ENCODE peak calls at places on chromosomes 3 and 15, in six cellular contexts. N is colonic mucosa, A is cardiac fibroblast, Z is A549, E is adrenal gland, H is OCI-LY7. C is an unnamed sample.

GRCh38 chr15:73941044-73941443 is 14.8 kb downstream of the LOXL1 start:
- DNase-seq in N (no peak), A (peak; percentile 99), Z (no peak), E (no peak), H (no peak), C (no peak)

GRCh38 chr3:10283638-10284037 is 9.1 kb downstream of the GHRL start:
- DNase-seq in N (no peak), A (no peak), Z (no peak), E (peak; percentile 68), H (no peak), C (no peak)

GRCh38 chr15:65303687-65304392 is 637 bp upstream of the RNU5B-1 start:
- DNase-seq in N (peak; percentile 66), A (peak; percentile 67), Z (no peak), E (peak; percentile 94), H (peak; percentile 44), C (no peak)

GRCh38 chr3:242986-243706 is 46.6 kb downstream of the CHL1 start:
- DNase-seq in N (no peak), A (peak; percentile 11), Z (no peak), E (no peak), H (no peak), C (no peak)

GRCh38 chr15:101664303-101664913 is 12.2 kb upstream of the TM2D3 start:
- DNase-seq in N (no peak), A (no peak), Z (peak; percentile 54), E (no peak), H (peak; percentile 29), C (no peak)

GRCh38 chr3:128335621-128336296 is 130.9 kb downstream of the DNAJB8 start:
- DNase-seq in N (no peak), A (no peak), Z (no peak), E (no peak), H (no peak), C (no peak)

GRCh38 chr3:45224824-45225464 is 1.1 kb downstream of the TMEM158 start:
- DNase-seq in N (peak; percentile 75), A (peak; percentile 80), Z (peak; percentile 50), E (peak; percentile 90), H (no peak), C (peak; percentile 57)

GRCh38 chr3:61808999-61809398 is 247.6 kb downstream of the PTPRG start:
- DNase-seq in N (no peak), A (no peak), Z (no peak), E (no peak), H (no peak), C (no peak)

GRCh38 chr3:13214847-13215472 is 141.7 kb upstream of the IQSEC1 start:
- DNase-seq in N (no peak), A (no peak), Z (no peak), E (no peak), H (no peak), C (no peak)

GRCh38 chr3:150605998-150606641 is 3.0 kb downstream of the SELENOT start:
- DNase-seq in N (no peak), A (no peak), Z (no peak), E (no peak), H (peak; percentile 27), C (no peak)

GRCh38 chr3:19267040-19267439 is 118.7 kb downstream of the KCNH8 start:
- DNase-seq in N (no peak), A (no peak), Z (no peak), E (no peak), H (no peak), C (no peak)

GRCh38 chr15:57432141-57432701 is 55.9 kb downstream of the CGNL1 start:
- DNase-seq in N (peak; percentile 30), A (no peak), Z (no peak), E (no peak), H (no peak), C (no peak)

GRCh38 chr3:180747805-180748361 is 68.6 kb upstream of the CCDC39 start:
- DNase-seq in N (no peak), A (no peak), Z (no peak), E (no peak), H (no peak), C (no peak)

GRCh38 chr15:22954798-22955543 is 25.2 kb downstream of the CYFIP1 start:
- DNase-seq in N (no peak), A (no peak), Z (no peak), E (no peak), H (no peak), C (no peak)

GRCh38 chr15:99154271-99154670 is 49.4 kb downstream of the SYNM start:
- DNase-seq in N (no peak), A (peak; percentile 12), Z (no peak), E (no peak), H (no peak), C (no peak)

GRCh38 chr3:187961366-187961765 is 192.6 kb upstream of the LPP start:
- DNase-seq in N (no peak), A (no peak), Z (no peak), E (no peak), H (no peak), C (no peak)

GRCh38 chr3:179027326-179027900 is 44.2 kb downstream of the ZMAT3 start:
- DNase-seq in N (no peak), A (peak; percentile 84), Z (no peak), E (no peak), H (no peak), C (no peak)

GRCh38 chr3:25479727-25480010 is 51.6 kb downstream of the RARB start:
- DNase-seq in N (no peak), A (no peak), Z (no peak), E (no peak), H (no peak), C (no peak)

GRCh38 chr3:18357747-18358146 is 67.4 kb downstream of the SATB1 start:
- DNase-seq in N (no peak), A (no peak), Z (no peak), E (no peak), H (no peak), C (no peak)

GRCh38 chr3:9185701-9186100 is 63.7 kb downstream of the SRGAP3 start:
- DNase-seq in N (no peak), A (no peak), Z (no peak), E (no peak), H (no peak), C (no peak)

GRCh38 chr3:112293368-112294321 is at the start of gene SLC9C1:
- DNase-seq in N (peak; percentile 73), A (peak; percentile 91), Z (peak; percentile 21), E (peak; percentile 68), H (peak; percentile 86), C (peak; percentile 53)

GRCh38 chr3:148240351-148240750 is 457.4 kb upstream of the AGTR1 start:
- DNase-seq in N (no peak), A (no peak), Z (no peak), E (no peak), H (no peak), C (no peak)

GRCh38 chr15:58957101-58957973 is 23.9 kb upstream of the SLTM start:
- DNase-seq in N (peak; percentile 68), A (peak; percentile 77), Z (peak; percentile 85), E (peak; percentile 60), H (peak; percentile 88), C (peak; percentile 59)

GRCh38 chr15:74651251-74651741 is 35.7 kb downstream of the CLK3 start:
- DNase-seq in N (no peak), A (peak; percentile 61), Z (no peak), E (peak; percentile 20), H (no peak), C (no peak)

GRCh38 chr15:41927516-41927915 is 33.7 kb upstream of the SPTBN5 start:
- DNase-seq in N (no peak), A (no peak), Z (no peak), E (no peak), H (peak; percentile 42), C (no peak)

GRCh38 chr3:131907809-131908208 is 127.0 kb downstream of the CPNE4 start:
- DNase-seq in N (no peak), A (peak; percentile 35), Z (no peak), E (no peak), H (no peak), C (no peak)

GRCh38 chr3:142676151-142676550 is 47.7 kb upstream of the TRPC1 start:
- DNase-seq in N (no peak), A (no peak), Z (no peak), E (no peak), H (no peak), C (no peak)

DNA sequence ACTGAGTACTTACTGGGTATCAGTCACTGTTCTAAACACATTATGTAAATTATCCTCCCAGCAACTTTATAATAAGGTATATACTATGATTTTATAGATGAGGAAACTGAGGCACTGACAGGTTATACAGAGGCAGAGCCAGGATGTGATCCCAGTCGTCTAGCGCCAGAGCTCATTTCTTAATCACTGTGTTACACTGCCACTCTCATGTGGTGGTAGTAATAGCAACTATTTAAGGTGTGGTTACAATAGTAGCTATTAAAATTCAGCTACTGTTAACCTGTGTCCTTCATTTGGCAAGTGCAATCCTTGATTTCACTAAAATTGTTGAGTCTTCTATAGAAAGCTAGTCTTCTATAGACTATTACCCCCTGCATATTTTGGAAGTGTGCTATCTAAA is 43.1 kb upstream of the TRPC1 start:
- DNase-seq in N (no peak), A (no peak), Z (peak; percentile 8), E (no peak), H (no peak), C (no peak)
- TF ChIP-seq CTCF in N (no peak), A (no peak), Z (peak; percentile 47), E (no peak), H (no peak), C (no peak)

DNA sequence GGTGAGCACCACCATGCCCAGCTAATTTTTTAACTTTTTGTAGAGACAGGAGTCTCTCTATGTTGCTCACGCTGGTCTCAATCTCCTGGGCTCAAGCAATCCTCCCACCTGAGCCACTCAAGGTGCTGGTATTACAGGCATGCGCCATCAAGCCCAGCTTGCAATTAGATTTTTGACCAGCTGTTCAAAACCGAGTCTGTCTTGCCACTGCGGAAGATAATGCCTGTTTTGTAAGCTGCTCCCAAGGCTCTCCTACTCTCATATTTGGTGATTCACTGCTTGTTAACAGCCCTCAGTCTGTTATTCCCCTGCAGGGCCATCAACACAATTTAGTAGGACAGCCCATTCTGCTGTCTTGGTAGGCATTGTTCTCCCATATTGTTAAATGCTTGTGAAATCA is 17.8 kb upstream of the MCCC1 start:
- DNase-seq in N (no peak), A (no peak), Z (no peak), E (no peak), H (no peak), C (no peak)
- TF ChIP-seq CTCF in N (no peak), A (no peak), Z (no peak), E (no peak), H (no peak), C (no peak)

DNA sequence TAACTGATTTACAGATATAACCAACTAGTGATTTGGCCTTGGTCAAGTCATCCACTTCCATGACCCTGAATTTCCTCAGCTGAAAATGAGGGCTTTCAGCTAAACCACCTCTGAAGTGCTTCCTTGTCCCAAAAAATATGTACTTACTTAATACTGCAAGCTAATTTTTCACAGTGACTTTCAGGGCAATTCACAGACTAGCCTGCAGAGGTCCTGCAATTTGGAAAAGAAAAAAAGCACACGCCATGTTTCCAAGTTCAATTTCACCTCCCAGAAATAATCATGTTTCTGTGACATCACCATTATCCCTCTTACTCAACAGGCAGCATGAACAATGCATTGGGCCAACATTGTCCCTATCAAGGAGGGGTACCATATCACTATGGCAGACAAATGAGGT is 218.2 kb downstream of the SHOX2 start:
- DNase-seq in N (no peak), A (peak; percentile 6), Z (no peak), E (no peak), H (no peak), C (no peak)
- TF ChIP-seq CTCF in N (no peak), A (no peak), Z (no peak), E (no peak), H (peak; percentile 27), C (no peak)

GRCh38 chr15:71288348-71288955 is 173.2 kb downstream of the THSD4 start:
- DNase-seq in N (no peak), A (peak; percentile 69), Z (no peak), E (no peak), H (no peak), C (no peak)
- TF ChIP-seq CTCF in N (no peak), A (no peak), Z (no peak), E (no peak), H (no peak), C (no peak)

GRCh38 chr3:186277268-186277909 is 84.6 kb downstream of the DGKG start:
- DNase-seq in N (no peak), A (peak; percentile 82), Z (no peak), E (peak; percentile 64), H (no peak), C (no peak)
- TF ChIP-seq CTCF in N (no peak), A (peak; percentile 61), Z (peak; percentile 53), E (peak; percentile 73), H (peak; percentile 47), C (no peak)

C was measured in GM10248.